ENCODE peak calls at places on chromosomes 4 and X, in nine cellular contexts. R is globus pallidus; Q is iPS-NIHi11; W is aorta; U is central memory CD4-positive, alpha-beta T cell; N is glutamatergic neuron; G is pons; C is NCI-H2081 treated with DMSO at 0.1 percent for 48 hours; K is activated CD4-positive, alpha-beta T cell treated with anti-CD3 and anti-CD28 coated beads, Interleukin-2, amount 10 ng/mL, durations not matched to agents 7 days and 5 days. V is an unnamed sample.

GRCh38 chrX:49754238-49754857 is 58.6 kb upstream of the PAGE1 start:
- DNase-seq in R (peak), Q (peak), W (no peak), U (peak), N (peak), G (peak), C (no peak), K (peak), V (peak)

GRCh38 chr4:110164251-110164650 is 34.2 kb downstream of the ELOVL6 start:
- DNase-seq in R (no peak), Q (no peak), W (no peak), U (no peak), N (no peak), G (no peak), C (no peak), K (no peak), V (no peak)

GRCh38 chrX:129594781-129595180 is 54.7 kb downstream of the OCRL start:
- DNase-seq in R (no peak), Q (no peak), W (no peak), U (no peak), N (no peak), G (no peak), C (no peak), K (no peak), V (no peak)

GRCh38 chr4:1539859-1540600 is 133.8 kb upstream of the NKX1-1 start:
- DNase-seq in R (no peak), Q (no peak), W (no peak), U (no peak), N (peak), G (no peak), C (no peak), K (no peak), V (no peak)

GRCh38 chrX:76148011-76148665 is 24.7 kb upstream of the PBDC1 start:
- DNase-seq in R (peak), Q (no peak), W (no peak), U (no peak), N (no peak), G (peak), C (no peak), K (peak), V (peak)

GRCh38 chr4:24742773-24743676 is 52.3 kb upstream of the SOD3 start:
- DNase-seq in R (no peak), Q (no peak), W (no peak), U (no peak), N (no peak), G (no peak), C (no peak), K (no peak), V (no peak)

GRCh38 chr4:36273276-36273675 is 8.1 kb upstream of the DTHD1 start:
- DNase-seq in R (no peak), Q (no peak), W (no peak), U (no peak), N (no peak), G (no peak), C (no peak), K (no peak), V (no peak)

GRCh38 chrX:40543661-40544328 is 37.0 kb upstream of the ATP6AP2 start:
- DNase-seq in R (peak), Q (peak), W (no peak), U (peak), N (no peak), G (peak), C (peak), K (peak), V (no peak)

GRCh38 chr4:101967697-101968346 is 177.3 kb downstream of the BANK1 start:
- DNase-seq in R (no peak), Q (no peak), W (no peak), U (no peak), N (no peak), G (no peak), C (no peak), K (no peak), V (no peak)

GRCh38 chrX:13092455-13092941 is 48.1 kb upstream of the FAM9C start:
- DNase-seq in R (peak), Q (no peak), W (peak), U (peak), N (no peak), G (peak), C (no peak), K (peak), V (peak)

GRCh38 chr4:169658970-169659735 is 38.8 kb downstream of the CLCN3 start:
- DNase-seq in R (peak), Q (no peak), W (no peak), U (no peak), N (no peak), G (peak), C (no peak), K (no peak), V (no peak)

GRCh38 chr4:178306565-178306964 is 864.3 kb upstream of the AGA start:
- DNase-seq in R (peak), Q (peak), W (no peak), U (no peak), N (no peak), G (peak), C (no peak), K (no peak), V (no peak)

GRCh38 chr4:166363198-166363597 is 490.2 kb downstream of the TLL1 start:
- DNase-seq in R (no peak), Q (no peak), W (no peak), U (no peak), N (no peak), G (no peak), C (no peak), K (no peak), V (no peak)

GRCh38 chr4:132557660-132558059 is 591.4 kb upstream of the PCDH10 start:
- DNase-seq in R (no peak), Q (peak), W (no peak), U (no peak), N (no peak), G (no peak), C (no peak), K (no peak), V (no peak)

GRCh38 chrX:33041141-33041540 is 170.2 kb downstream of the DMD start:
- DNase-seq in R (no peak), Q (no peak), W (no peak), U (no peak), N (no peak), G (no peak), C (no peak), K (no peak), V (no peak)

GRCh38 chr4:41548305-41548704 is 10.3 kb downstream of the LIMCH1 start:
- DNase-seq in R (no peak), Q (no peak), W (no peak), U (no peak), N (no peak), G (no peak), C (no peak), K (no peak), V (no peak)

GRCh38 chrX:48558270-48558669 is 16.0 kb upstream of the RBM3 start:
- DNase-seq in R (no peak), Q (no peak), W (no peak), U (no peak), N (no peak), G (no peak), C (no peak), K (no peak), V (no peak)

GRCh38 chr4:7470522-7471128 is 35.9 kb upstream of the PSAPL1 start:
- DNase-seq in R (no peak), Q (no peak), W (no peak), U (no peak), N (no peak), G (no peak), C (no peak), K (no peak), V (no peak)

GRCh38 chrX:48971325-48972213 is at the start of gene KCND1:
- DNase-seq in R (no peak), Q (peak), W (peak), U (no peak), N (peak), G (no peak), C (no peak), K (no peak), V (no peak)

GRCh38 chrX:14872355-14872754 is 514 bp downstream of the FANCB start:
- DNase-seq in R (no peak), Q (no peak), W (no peak), U (no peak), N (peak), G (no peak), C (no peak), K (no peak), V (no peak)

GRCh38 chrX:8783100-8784098 is 17.8 kb downstream of the FAM9A start:
- DNase-seq in R (peak), Q (peak), W (no peak), U (peak), N (peak), G (no peak), C (no peak), K (peak), V (no peak)

GRCh38 chr4:119627267-119628190 is 1.1 kb downstream of the PDE5A start:
- DNase-seq in R (peak), Q (peak), W (peak), U (peak), N (peak), G (no peak), C (no peak), K (peak), V (peak)

GRCh38 chrX:68571292-68572256 is 72.7 kb downstream of the YIPF6 start:
- DNase-seq in R (no peak), Q (no peak), W (no peak), U (no peak), N (no peak), G (no peak), C (no peak), K (no peak), V (no peak)

GRCh38 chr4:7857238-7857701 is 82.4 kb downstream of the AFAP1 start:
- DNase-seq in R (no peak), Q (no peak), W (no peak), U (no peak), N (no peak), G (no peak), C (no peak), K (no peak), V (no peak)

GRCh38 chr4:5370286-5370685 is 319.0 kb downstream of the STK32B start:
- DNase-seq in R (no peak), Q (no peak), W (no peak), U (no peak), N (no peak), G (no peak), C (no peak), K (no peak), V (no peak)

GRCh38 chr4:186918466-186918865 is 194.8 kb upstream of the FAT1 start:
- DNase-seq in R (no peak), Q (no peak), W (no peak), U (no peak), N (no peak), G (no peak), C (no peak), K (no peak), V (no peak)

GRCh38 chrX:150587585-150588503 is 19.4 kb downstream of the MTM1 start:
- DNase-seq in R (no peak), Q (peak), W (no peak), U (peak), N (peak), G (no peak), C (no peak), K (peak), V (peak)